ENCODE peak calls at places on chromosomes 12 and 14, in nine cellular contexts. L, G, E, T, V, W, X, D and Z are unnamed samples.

GRCh38 chr12:105192624-105193225 is 43.2 kb downstream of the APPL2 start:
- DNase-seq in E (no peak), L (no peak), V (no peak), W (no peak), G (no peak), D (no peak), T (no peak), X (no peak), Z (no peak)

GRCh38 chr12:108325549-108325948 is 13.6 kb downstream of the CMKLR1 start:
- DNase-seq in E (no peak), V (no peak), G (no peak), W (no peak), L (no peak), X (no peak), T (no peak), D (no peak), Z (no peak)

GRCh38 chr14:76768201-76768656 is 7.0 kb downstream of the VASH1 start:
- DNase-seq in V (peak), X (peak), D (peak), T (no peak), L (no peak), W (peak), E (peak), G (peak), Z (no peak)

GRCh38 chr14:37796703-37797416 is 201.4 kb downstream of the TTC6 start:
- DNase-seq in X (no peak), V (no peak), T (no peak), L (no peak), W (no peak), D (no peak), E (no peak), G (no peak), Z (no peak)

GRCh38 chr14:69625299-69626131 is 14.1 kb downstream of the SUSD6 start:
- DNase-seq in D (peak), L (peak), T (no peak), G (peak), E (no peak), X (peak), V (peak), W (peak), Z (no peak)

GRCh38 chr14:63964063-63964462 is 111.3 kb downstream of the SYNE2 start:
- DNase-seq in E (peak), L (no peak), D (no peak), W (no peak), T (no peak), G (no peak), V (no peak), X (no peak), Z (no peak)

GRCh38 chr12:6069452-6070093 is 54.9 kb downstream of the VWF start:
- DNase-seq in W (peak), D (peak), T (no peak), E (no peak), L (peak), V (peak), G (no peak), X (peak), Z (peak)

GRCh38 chr14:52351561-52352491 is 37.7 kb downstream of the PTGER2 start:
- DNase-seq in T (no peak), D (no peak), X (peak), E (no peak), W (no peak), V (no peak), L (peak), G (no peak), Z (peak)

GRCh38 chr12:129776977-129777667 is 126.7 kb downstream of the TMEM132D start:
- DNase-seq in W (no peak), G (no peak), X (no peak), D (no peak), E (peak), L (no peak), V (no peak), T (no peak), Z (no peak)

GRCh38 chr14:69287096-69287991 is 27.4 kb downstream of the GALNT16 start:
- DNase-seq in V (no peak), G (no peak), T (no peak), X (no peak), D (no peak), W (no peak), L (peak), E (no peak), Z (no peak)

GRCh38 chr12:118302053-118302452 is 70.7 kb downstream of the TAOK3 start:
- DNase-seq in V (no peak), T (no peak), W (no peak), X (no peak), D (no peak), G (no peak), L (peak), E (no peak), Z (peak)

GRCh38 chr14:61696753-61697318 is 1.5 kb downstream of the HIF1A start:
- DNase-seq in D (peak), T (no peak), V (no peak), G (no peak), W (no peak), E (no peak), L (no peak), X (no peak), Z (no peak)

GRCh38 chr14:63896278-63896720 is 43.5 kb downstream of the SYNE2 start:
- DNase-seq in D (no peak), W (peak), G (no peak), X (no peak), L (peak), T (no peak), E (no peak), V (peak), Z (peak)